ENCODE peak calls at places on chromosomes 5 and 9, in four cellular contexts. T, S, J and Q are unnamed samples.
A peak's percentile ranks its signal among the peaks of the same experiment; 100 is the strongest.

GRCh38 chr5:3590967-3591900 is 4.4 kb upstream of the IRX1 start:
- DNase-seq in T (no peak), S (no peak), J (no peak), Q (no peak)

GRCh38 chr5:170139786-170140335 is 34.2 kb downstream of the FOXI1 start:
- DNase-seq in T (no peak), S (no peak), J (no peak), Q (no peak)

GRCh38 chr5:16135003-16135402 is 44.6 kb downstream of the MARCHF11 start:
- DNase-seq in T (no peak), S (no peak), J (no peak), Q (no peak)

GRCh38 chr5:351084-351910 is 29.8 kb downstream of the AHRR start:
- DNase-seq in T (no peak), S (no peak), J (no peak), Q (no peak)

GRCh38 chr5:130978475-130978874 is 186.6 kb downstream of the HINT1 start:
- DNase-seq in T (no peak), S (no peak), J (no peak), Q (peak; percentile 75)

GRCh38 chr9:3758816-3759576 is 233.2 kb upstream of the RFX3 start:
- DNase-seq in T (no peak), S (no peak), J (no peak), Q (peak; percentile 65)

GRCh38 chr5:39517800-39518199 is 93.0 kb upstream of the DAB2 start:
- DNase-seq in T (peak; percentile 94), S (no peak), J (peak; percentile 80), Q (peak; percentile 45)

GRCh38 chr9:114205171-114206015 is 50.1 kb downstream of the COL27A1 start:
- DNase-seq in T (no peak), S (no peak), J (no peak), Q (no peak)

GRCh38 chr5:140926903-140927573 is 939 bp downstream of the PCDHAC1 start:
- DNase-seq in T (peak; percentile 37), S (peak; percentile 64), J (no peak), Q (peak; percentile 10)

GRCh38 chr5:52998552-52999313 is 9.6 kb downstream of the ITGA2 start:
- DNase-seq in T (no peak), S (no peak), J (no peak), Q (no peak)

GRCh38 chr9:93576296-93577044 is at the start of gene PHF2:
- DNase-seq in T (no peak), S (peak; percentile 70), J (no peak), Q (no peak)

GRCh38 chr5:158388018-158388417 is 529.1 kb upstream of the CLINT1 start:
- DNase-seq in T (no peak), S (no peak), J (no peak), Q (no peak)

GRCh38 chr5:119840175-119840574 is 210.8 kb downstream of the FAM170A start:
- DNase-seq in T (no peak), S (no peak), J (no peak), Q (peak; percentile 24)

GRCh38 chr9:104961238-104961637 is 33.3 kb upstream of the ABCA1 start:
- DNase-seq in T (peak; percentile 57), S (peak; percentile 85), J (no peak), Q (peak; percentile 98)

GRCh38 chr5:79562351-79563246 is 48.7 kb upstream of the HOMER1 start:
- DNase-seq in T (peak; percentile 48), S (no peak), J (no peak), Q (peak; percentile 67)

GRCh38 chr9:86333651-86334050 is 20.6 kb downstream of the TUT7 start:
- DNase-seq in T (no peak), S (no peak), J (no peak), Q (no peak)

GRCh38 chr5:94248175-94248875 is 370.1 kb downstream of the KIAA0825 start:
- DNase-seq in T (no peak), S (no peak), J (no peak), Q (no peak)

GRCh38 chr9:133888048-133888778 is 103.9 kb downstream of the VAV2 start:
- DNase-seq in T (no peak), S (peak; percentile 63), J (no peak), Q (peak; percentile 41)

GRCh38 chr5:34977934-34978616 is 48.7 kb downstream of the DNAJC21 start:
- DNase-seq in T (no peak), S (no peak), J (no peak), Q (no peak)

GRCh38 chr5:139745121-139745799 is 50.3 kb upstream of the PSD2 start:
- DNase-seq in T (peak; percentile 39), S (peak; percentile 83), J (peak; percentile 84), Q (peak; percentile 59)

GRCh38 chr9:72665421-72665820 is 144.0 kb downstream of the TMC1 start:
- DNase-seq in T (peak; percentile 19), S (peak; percentile 27), J (peak; percentile 32), Q (peak; percentile 87)

GRCh38 chr5:129271309-129271708 is 176.8 kb downstream of the ISOC1 start:
- DNase-seq in T (peak; percentile 49), S (peak; percentile 10), J (no peak), Q (peak; percentile 33)

GRCh38 chr5:33343661-33344327 is 97.0 kb upstream of the TARS1 start:
- DNase-seq in T (peak; percentile 91), S (no peak), J (peak; percentile 32), Q (peak; percentile 89)

GRCh38 chr5:75568202-75568601 is 43.1 kb upstream of the ANKDD1B start:
- DNase-seq in T (no peak), S (no peak), J (no peak), Q (no peak)

GRCh38 chr9:23254404-23255184 is 571.4 kb downstream of the ELAVL2 start:
- DNase-seq in T (no peak), S (no peak), J (no peak), Q (no peak)

GRCh38 chr5:93092349-93093105 is 488.5 kb downstream of the NR2F1-AS1 start:
- DNase-seq in T (peak; percentile 65), S (no peak), J (no peak), Q (peak; percentile 35)

GRCh38 chr5:41722359-41722950 is 147.8 kb downstream of the OXCT1 start:
- DNase-seq in T (peak; percentile 30), S (no peak), J (no peak), Q (peak; percentile 6)

GRCh38 chr5:2703615-2704014 is 47.9 kb downstream of the IRX2 start:
- DNase-seq in T (no peak), S (no peak), J (no peak), Q (no peak)

GRCh38 chr9:113620377-113621161 is 157.0 kb downstream of the RGS3 start:
- DNase-seq in T (peak; percentile 82), S (peak; percentile 91), J (peak; percentile 89), Q (peak; percentile 84)

GRCh38 chr5:132491368-132492364 is 1.1 kb upstream of the IRF1 start:
- DNase-seq in T (no peak), S (peak; percentile 7), J (no peak), Q (no peak)

GRCh38 chr5:85484982-85485574 is 1100.4 kb upstream of the EDIL3 start:
- DNase-seq in T (peak; percentile 37), S (no peak), J (no peak), Q (no peak)

GRCh38 chr5:176895350-176895749 is 3.8 kb downstream of the HK3 start:
- DNase-seq in T (no peak), S (no peak), J (no peak), Q (no peak)

GRCh38 chr9:128470560-128470959 is 14.8 kb downstream of the ODF2 start:
- DNase-seq in T (peak; percentile 16), S (no peak), J (no peak), Q (no peak)

GRCh38 chr5:90231688-90232087 is 177.9 kb downstream of the CETN3 start:
- DNase-seq in T (peak; percentile 61), S (no peak), J (no peak), Q (peak; percentile 7)

GRCh38 chr5:68214472-68215207 is 916 bp upstream of the PIK3R1 start:
- DNase-seq in T (no peak), S (peak; percentile 32), J (no peak), Q (no peak)

GRCh38 chr9:93952784-93953491 is 2.2 kb downstream of the BARX1 start:
- DNase-seq in T (no peak), S (peak; percentile 43), J (no peak), Q (no peak)

DNA sequence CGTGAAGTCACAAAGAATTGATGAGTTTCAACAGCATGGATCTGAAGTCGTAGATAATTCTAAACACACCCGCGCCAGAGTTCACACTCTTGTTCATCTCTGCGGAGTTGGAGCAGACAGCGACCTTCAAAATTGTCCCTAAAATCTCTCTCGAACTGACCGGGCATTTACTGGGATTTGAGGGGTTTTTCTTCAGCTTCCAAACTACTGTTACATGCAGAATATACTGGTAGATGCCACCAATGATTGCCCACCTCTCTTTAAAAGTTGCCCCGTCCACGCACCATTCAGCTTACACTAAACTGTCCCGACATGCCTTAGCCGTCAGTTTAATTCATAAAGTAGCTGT is 5.2 kb upstream of the ISL1 start:
- DNase-seq in T (no peak), S (no peak), J (no peak), Q (no peak)
- H3K4me3 ChIP-seq in T (peak overlapping the region; percentile 71), S (peak overlapping the region; percentile 46), J (no peak overlapping the region), Q (no peak overlapping the region)

GRCh38 chr5:127028822-127029457 is 1.4 kb downstream of the MARCHF3 start:
- DNase-seq in T (peak; percentile 32), S (peak; percentile 19), J (no peak), Q (no peak)

GRCh38 chr5:127031863-127032232 is 1.5 kb upstream of the MARCHF3 start:
- DNase-seq in T (no peak), S (no peak), J (no peak), Q (peak; percentile 6)

GRCh38 chr5:127029513-127030258 is 672 bp downstream of the MARCHF3 start:
- DNase-seq in T (peak; percentile 85), S (peak; percentile 75), J (no peak), Q (peak; percentile 67)

GRCh38 chr5:127031147-127031862 is 947 bp upstream of the MARCHF3 start:
- DNase-seq in T (no peak), S (peak; percentile 40), J (no peak), Q (no peak)

GRCh38 chr5:127030259-127031146 is at the start of gene MARCHF3:
- DNase-seq in T (peak; percentile 97), S (peak; percentile 98), J (peak; percentile 72), Q (peak; percentile 87)
- TF ChIP-seq CTCF in T (peak; percentile 36), S (peak; percentile 26), J (peak; percentile 33), Q (peak; percentile 50)

GRCh38 chr9:130685104-130685503 is 8.5 kb upstream of the EXOSC2 start:
- DNase-seq in T (no peak), S (no peak), J (no peak), Q (no peak)
- H3K36me3 ChIP-seq in T (no peaks in the 10 kb centered on the region), S (no peaks in the 10 kb centered on the region), J (no peaks in the 10 kb centered on the region), Q (no peaks in the 10 kb centered on the region)

GRCh38 chr5:100904259-100904822 is 1.3 kb upstream of the ST8SIA4 start:
- DNase-seq in T (no peak), S (peak; percentile 17), J (no peak), Q (no peak)
- H3K4me3 ChIP-seq in T (no peak overlapping the region), S (peak overlapping the region; percentile 40), J (peak overlapping the region; percentile 9), Q (no peak overlapping the region)

GRCh38 chr5:73233461-73234151 is 60.6 kb downstream of the TMEM174 start:
- DNase-seq in T (no peak), S (peak; percentile 30), J (no peak), Q (no peak)
- TF ChIP-seq CTCF in T (no peak), S (no peak), J (peak; percentile 30), Q (peak; percentile 30)

GRCh38 chr5:142484821-142485387 is 160.1 kb upstream of the SPRY4 start:
- DNase-seq in T (no peak), S (no peak), J (no peak), Q (no peak)

GRCh38 chr5:142486581-142486980 is 161.8 kb upstream of the SPRY4 start:
- DNase-seq in T (peak; percentile 3), S (no peak), J (no peak), Q (peak; percentile 67)

GRCh38 chr5:142481410-142481809 is 156.6 kb upstream of the SPRY4 start:
- DNase-seq in T (no peak), S (no peak), J (no peak), Q (no peak)

GRCh38 chr5:142482207-142482606 is 157.4 kb upstream of the SPRY4 start:
- DNase-seq in T (no peak), S (no peak), J (no peak), Q (no peak)

GRCh38 chr5:142486020-142486419 is 161.2 kb upstream of the SPRY4 start:
- DNase-seq in T (no peak), S (no peak), J (no peak), Q (no peak)
- H3K36me3 ChIP-seq in T (no peaks in the 10 kb centered on the region), S (no peaks in the 10 kb centered on the region), J (no peaks in the 10 kb centered on the region), Q (no peaks in the 10 kb centered on the region)